ENCODE peak calls at places on chromosomes 1 and 21, in eight cellular contexts. Q, M, R, U, L, T, E and S are unnamed samples.

GRCh38 chr21:43861716-43862115 is 3.3 kb upstream of the AGPAT3 start:
- DNase-seq in Q (no peak), M (no peak), R (peak), U (no peak), L (no peak), T (no peak), E (no peak), S (peak)

GRCh38 chr21:15255359-15256157 is 190.8 kb upstream of the NRIP1 start:
- DNase-seq in Q (no peak), M (no peak), R (no peak), U (no peak), L (no peak), T (no peak), E (no peak), S (no peak)

GRCh38 chr1:214125819-214126218 is 138.0 kb downstream of the PROX1 start:
- DNase-seq in Q (no peak), M (no peak), R (no peak), U (no peak), L (no peak), T (no peak), E (no peak), S (no peak)

GRCh38 chr1:23718482-23718881 is 24.8 kb upstream of the ELOA start:
- DNase-seq in Q (peak), M (no peak), R (no peak), U (peak), L (peak), T (no peak), E (peak), S (no peak)

GRCh38 chr1:163173121-163173520 is 29.6 kb downstream of the RGS5 start:
- DNase-seq in Q (peak), M (no peak), R (no peak), U (no peak), L (peak), T (no peak), E (no peak), S (no peak)

GRCh38 chr1:93255222-93256079 is 74.9 kb downstream of the CCDC18 start:
- DNase-seq in Q (peak), M (no peak), R (no peak), U (peak), L (peak), T (peak), E (no peak), S (no peak)

GRCh38 chr1:57959727-57960300 is 536.0 kb upstream of the DAB1 start:
- DNase-seq in Q (no peak), M (no peak), R (no peak), U (no peak), L (no peak), T (no peak), E (no peak), S (no peak)

GRCh38 chr1:200896571-200897187 is 2.0 kb downstream of the INAVA start:
- DNase-seq in Q (peak), M (no peak), R (no peak), U (no peak), L (peak), T (no peak), E (no peak), S (no peak)

GRCh38 chr21:41622831-41623548 is 115.0 kb upstream of the TMPRSS2 start:
- DNase-seq in Q (peak), M (no peak), R (peak), U (peak), L (peak), T (no peak), E (no peak), S (no peak)

GRCh38 chr1:117657031-117657430 is 51.2 kb downstream of the TENT5C start:
- DNase-seq in Q (peak), M (no peak), R (no peak), U (peak), L (peak), T (peak), E (peak), S (no peak)

GRCh38 chr1:199551967-199552565 is 475.4 kb upstream of the NR5A2 start:
- DNase-seq in Q (peak), M (no peak), R (no peak), U (peak), L (peak), T (peak), E (peak), S (no peak)

GRCh38 chr1:204601979-204602653 is 83.4 kb downstream of the LRRN2 start:
- DNase-seq in Q (no peak), M (no peak), R (no peak), U (no peak), L (no peak), T (no peak), E (no peak), S (no peak)

GRCh38 chr1:33140153-33141149 is 41.4 kb downstream of the TRIM62 start:
- DNase-seq in Q (peak), M (no peak), R (no peak), U (no peak), L (no peak), T (no peak), E (no peak), S (peak)

GRCh38 chr1:22916469-22916817 is 56.2 kb downstream of the LACTBL1 start:
- DNase-seq in Q (no peak), M (no peak), R (no peak), U (no peak), L (no peak), T (no peak), E (no peak), S (no peak)

GRCh38 chr1:43936470-43937151 is 3.0 kb downstream of the ARTN start:
- DNase-seq in Q (peak), M (no peak), R (peak), U (no peak), L (no peak), T (no peak), E (peak), S (peak)

GRCh38 chr1:78490861-78491310 is at the start of gene PTGFR:
- DNase-seq in Q (peak), M (no peak), R (no peak), U (peak), L (peak), T (no peak), E (peak), S (peak)

GRCh38 chr1:166902279-166902678 is 26.2 kb upstream of the TADA1 start:
- DNase-seq in Q (peak), M (no peak), R (no peak), U (peak), L (peak), T (no peak), E (no peak), S (no peak)

GRCh38 chr1:168917796-168918195 is 188.7 kb upstream of the ATP1B1 start:
- DNase-seq in Q (no peak), M (no peak), R (no peak), U (no peak), L (no peak), T (no peak), E (no peak), S (no peak)

GRCh38 chr1:25905680-25906643 is at the start of gene STMN1:
- DNase-seq in Q (peak), M (peak), R (peak), U (peak), L (peak), T (peak), E (peak), S (peak)

GRCh38 chr1:31750858-31751638 is 13.1 kb downstream of the ADGRB2 start:
- DNase-seq in Q (peak), M (no peak), R (no peak), U (peak), L (peak), T (peak), E (no peak), S (no peak)

GRCh38 chr21:45550552-45551210 is 8.4 kb upstream of the SLC19A1 start:
- DNase-seq in Q (no peak), M (no peak), R (peak), U (peak), L (no peak), T (no peak), E (no peak), S (peak)

GRCh38 chr1:65148548-65149390 is 766 bp downstream of the AK4 start:
- DNase-seq in Q (peak), M (no peak), R (peak), U (peak), L (peak), T (no peak), E (peak), S (peak)

GRCh38 chr1:14952626-14953314 is 200.8 kb upstream of the TMEM51 start:
- DNase-seq in Q (no peak), M (no peak), R (no peak), U (peak), L (no peak), T (no peak), E (no peak), S (no peak)

GRCh38 chr1:41751804-41752513 is 166.8 kb downstream of the HIVEP3 start:
- DNase-seq in Q (peak), M (no peak), R (peak), U (peak), L (peak), T (no peak), E (no peak), S (peak)

GRCh38 chr1:34800214-34800613 is 7.4 kb downstream of the GJA4 start:
- DNase-seq in Q (peak), M (no peak), R (no peak), U (no peak), L (peak), T (no peak), E (no peak), S (no peak)

GRCh38 chr1:222926566-222926965 is 111.7 kb downstream of the DISP1 start:
- DNase-seq in Q (peak), M (no peak), R (no peak), U (peak), L (peak), T (peak), E (no peak), S (no peak)

GRCh38 chr1:225882008-225882698 is at the start of gene TMEM63A:
- DNase-seq in Q (peak), M (peak), R (peak), U (peak), L (peak), T (peak), E (peak), S (peak)

GRCh38 chr1:156661932-156662587 is 15.1 kb downstream of the NES start:
- DNase-seq in Q (peak), M (no peak), R (no peak), U (no peak), L (no peak), T (no peak), E (no peak), S (no peak)

GRCh38 chr1:58909162-58909560 is 125.3 kb upstream of the JUN start:
- DNase-seq in Q (peak), M (no peak), R (no peak), U (peak), L (peak), T (no peak), E (no peak), S (no peak)

GRCh38 chr1:1347663-1348419 is 1.4 kb downstream of the DVL1 start:
- DNase-seq in Q (peak), M (no peak), R (no peak), U (no peak), L (peak), T (no peak), E (no peak), S (no peak)

GRCh38 chr1:216600730-216601426 is 122.4 kb downstream of the ESRRG start:
- DNase-seq in Q (peak), M (no peak), R (peak), U (peak), L (peak), T (peak), E (peak), S (peak)

GRCh38 chr21:45364464-45365185 is 40.3 kb upstream of the COL18A1 start:
- DNase-seq in Q (peak), M (no peak), R (peak), U (peak), L (no peak), T (peak), E (no peak), S (no peak)

GRCh38 chr1:55720243-55720642 is 505.1 kb upstream of the USP24 start:
- DNase-seq in Q (peak), M (no peak), R (peak), U (peak), L (no peak), T (no peak), E (no peak), S (no peak)

GRCh38 chr1:55723001-55723400 is 507.8 kb upstream of the USP24 start:
- DNase-seq in Q (peak), M (no peak), R (no peak), U (no peak), L (peak), T (no peak), E (no peak), S (no peak)

GRCh38 chr1:55724551-55725325 is 509.6 kb upstream of the USP24 start:
- DNase-seq in Q (peak), M (no peak), R (no peak), U (peak), L (peak), T (peak), E (no peak), S (no peak)

GRCh38 chr1:55727010-55727409 is 511.8 kb upstream of the USP24 start:
- DNase-seq in Q (peak), M (no peak), R (no peak), U (peak), L (peak), T (no peak), E (no peak), S (no peak)

DNA sequence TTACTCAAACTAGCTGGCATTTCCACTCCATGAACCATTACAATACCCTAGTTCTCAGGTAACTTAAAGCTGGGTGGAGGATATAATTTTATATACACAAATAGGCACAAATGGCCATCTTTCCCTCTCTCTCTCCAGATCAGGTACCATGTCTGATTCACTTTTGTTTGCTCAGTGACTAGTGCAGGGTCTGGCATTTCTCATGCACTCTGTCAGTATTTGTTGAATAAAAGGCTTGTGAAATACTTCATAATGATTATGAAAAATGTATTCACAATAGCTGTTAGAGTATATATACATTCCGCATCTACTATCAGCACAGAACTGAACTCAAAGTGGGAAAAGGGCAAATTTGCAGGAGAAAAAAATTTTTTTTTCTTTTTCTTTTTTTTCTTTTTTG is 510.2 kb upstream of the USP24 start:
- DNase-seq in Q (peak), M (no peak), R (no peak), U (no peak), L (no peak), T (no peak), E (no peak), S (no peak)
- H3K4me3 ChIP-seq in Q (no peak), M (no peak), R (no peak), U (no peak), L (no peak), T (no peak), E (no peak), S (no peak)

GRCh38 chr1:145719230-145720079 is at the start of gene CD160:
- DNase-seq in Q (no peak), M (no peak), R (no peak), U (no peak), L (no peak), T (no peak), E (no peak), S (no peak)

GRCh38 chr1:145720878-145721671 is 1.8 kb downstream of the CD160 start:
- DNase-seq in Q (peak), M (peak), R (peak), U (peak), L (peak), T (peak), E (peak), S (peak)

GRCh38 chr1:145716641-145717061 is 2.6 kb upstream of the CD160 start:
- DNase-seq in Q (no peak), M (no peak), R (no peak), U (no peak), L (peak), T (no peak), E (no peak), S (no peak)

GRCh38 chr1:145717833-145718232 is 1.5 kb upstream of the CD160 start:
- DNase-seq in Q (no peak), M (no peak), R (no peak), U (no peak), L (no peak), T (no peak), E (no peak), S (no peak)

DNA sequence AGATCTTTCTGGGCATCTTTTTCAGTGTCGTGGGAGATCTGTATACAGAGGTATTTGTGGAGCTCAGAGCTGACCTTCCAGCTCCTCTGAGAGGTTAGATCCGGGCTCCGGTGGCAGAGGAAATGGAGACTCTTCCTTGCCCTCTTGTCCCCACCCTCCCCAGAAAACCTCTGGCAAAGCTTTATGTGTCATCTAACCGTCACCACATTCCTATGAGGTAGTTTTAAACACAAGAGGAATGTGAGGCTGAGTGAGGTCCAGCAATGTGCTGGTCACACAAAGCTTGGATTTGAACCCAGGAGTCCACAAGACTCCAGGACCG is 1.2 kb downstream of the CD160 start:
- DNase-seq in Q (peak), M (no peak), R (no peak), U (peak), L (peak), T (peak), E (no peak), S (no peak)
- H3K4me3 ChIP-seq in Q (peak), M (no peak), R (peak), U (peak), L (no peak), T (no peak), E (no peak), S (no peak)

GRCh38 chr1:209774592-209774991 is 9.8 kb downstream of the C1orf74 start:
- DNase-seq in Q (no peak), M (no peak), R (no peak), U (no peak), L (no peak), T (no peak), E (no peak), S (no peak)
- H3K4me3 ChIP-seq in Q (no peak), M (no peak), R (no peak), U (no peak), L (no peak), T (no peak), E (no peak), S (no peak)

DNA sequence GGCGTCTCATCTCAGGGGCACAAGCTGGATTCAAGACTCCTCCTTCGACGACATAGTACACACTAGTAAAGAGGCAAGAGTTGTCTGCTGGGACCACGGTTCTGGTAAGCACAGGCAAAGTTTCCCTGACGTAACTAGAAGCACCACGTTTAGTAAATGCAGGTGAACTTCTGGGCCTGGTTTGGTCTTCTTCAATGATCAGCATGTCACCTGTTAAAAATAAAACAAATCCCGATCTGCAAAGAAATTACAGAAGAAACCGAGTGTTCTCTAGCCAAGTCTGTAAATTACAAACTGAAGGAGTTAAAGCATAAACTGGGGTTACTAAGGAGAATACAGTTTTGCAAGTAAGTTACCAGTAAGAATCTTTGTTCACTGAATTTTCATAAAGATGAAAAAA is 1.5 kb downstream of the YOD1 start:
- DNase-seq in Q (no peak), M (no peak), R (no peak), U (no peak), L (no peak), T (no peak), E (no peak), S (no peak)
- H3K4me3 ChIP-seq in Q (peak), M (no peak), R (peak), U (peak), L (peak), T (peak), E (peak), S (no peak)

GRCh38 chr21:34642211-34643075 is 26.4 kb upstream of the CLIC6 start:
- DNase-seq in Q (peak), M (no peak), R (no peak), U (peak), L (peak), T (no peak), E (no peak), S (no peak)

GRCh38 chr21:34639250-34639649 is 24.3 kb upstream of the RCAN1 start:
- DNase-seq in Q (no peak), M (no peak), R (no peak), U (no peak), L (no peak), T (no peak), E (no peak), S (no peak)

GRCh38 chr21:34640858-34641257 is 25.9 kb upstream of the RCAN1 start:
- DNase-seq in Q (peak), M (no peak), R (no peak), U (peak), L (peak), T (peak), E (no peak), S (no peak)

GRCh38 chr21:34636961-34637360 is 22.0 kb upstream of the RCAN1 start:
- DNase-seq in Q (no peak), M (no peak), R (no peak), U (no peak), L (no peak), T (no peak), E (no peak), S (no peak)

DNA sequence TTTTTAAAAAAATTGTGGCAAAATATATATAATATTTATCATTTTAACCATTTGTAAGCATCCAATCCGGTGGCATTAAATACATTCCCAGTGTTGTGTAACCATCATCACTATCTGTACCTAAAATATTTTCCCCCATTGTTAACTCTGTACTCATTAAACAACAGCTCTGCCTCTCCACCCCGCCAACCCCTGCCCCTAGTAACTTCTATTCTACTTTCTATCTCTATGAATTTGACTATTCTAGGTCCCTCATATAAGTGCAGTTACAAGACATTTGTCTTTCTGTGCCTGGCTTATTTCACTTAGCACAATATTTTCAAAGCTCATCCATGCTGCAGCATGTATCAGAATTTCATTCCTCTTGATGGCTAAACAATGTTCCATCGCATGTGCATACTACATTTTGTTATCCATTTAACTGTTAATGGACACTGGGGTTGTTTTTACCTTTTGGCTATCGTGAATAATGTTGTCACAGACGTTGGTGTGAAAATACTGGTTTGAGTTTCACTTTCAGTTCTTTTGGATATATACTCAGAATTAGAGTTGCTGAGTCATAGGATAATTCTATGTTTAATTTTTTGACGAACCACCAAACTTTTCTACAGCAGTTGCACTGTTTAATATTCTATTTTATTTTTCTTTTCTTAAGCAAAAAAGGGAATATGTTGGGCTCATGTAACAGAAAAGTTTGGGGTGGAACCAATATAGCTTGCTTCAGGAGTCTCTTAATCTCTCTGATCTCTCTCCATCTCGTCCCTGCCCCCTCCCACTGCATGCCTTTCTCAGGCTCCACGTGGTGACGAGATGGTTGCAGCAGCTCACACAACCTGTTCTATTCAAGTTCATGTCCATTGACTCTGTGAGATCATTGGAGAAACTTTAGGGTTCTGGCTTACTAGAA is 25.2 kb upstream of the RCAN1 start:
- DNase-seq in Q (peak), M (no peak), R (no peak), U (no peak), L (peak), T (no peak), E (no peak), S (no peak)
- H3K4me3 ChIP-seq in Q (no peak), M (peak), R (no peak), U (no peak), L (no peak), T (no peak), E (no peak), S (no peak)